ENCODE peak calls at places on chromosomes 5 and 9, in six cellular contexts. One of them, this sample, is unnamed.

GRCh38 chr9:469672-470040 is 255.0 kb downstream of the DOCK8 start:
- DNase-seq in mammary epithelial cell: no peak
- DNase-seq in suprapubic skin: no peak
- DNase-seq in IMR-90: no peak
- DNase-seq in cardiac fibroblast: no peak
- DNase-seq in CD8-positive, alpha-beta T cell: no peak
- DNase-seq in this sample: no peak

GRCh38 chr5:125410501-125411162 is 664.2 kb upstream of the ZNF608 start:
- DNase-seq in mammary epithelial cell: peak; percentile 46
- DNase-seq in suprapubic skin: no peak
- DNase-seq in IMR-90: peak; percentile 67
- DNase-seq in cardiac fibroblast: peak; percentile 70
- DNase-seq in CD8-positive, alpha-beta T cell: no peak
- DNase-seq in this sample: no peak

GRCh38 chr9:71383308-71383707 is 261.9 kb upstream of the TRPM3 start:
- DNase-seq in mammary epithelial cell: no peak
- DNase-seq in suprapubic skin: no peak
- DNase-seq in IMR-90: no peak
- DNase-seq in cardiac fibroblast: no peak
- DNase-seq in CD8-positive, alpha-beta T cell: no peak
- DNase-seq in this sample: no peak

GRCh38 chr5:2475902-2476301 is 275.6 kb downstream of the IRX2 start:
- DNase-seq in mammary epithelial cell: no peak
- DNase-seq in suprapubic skin: no peak
- DNase-seq in IMR-90: no peak
- DNase-seq in cardiac fibroblast: no peak
- DNase-seq in CD8-positive, alpha-beta T cell: no peak
- DNase-seq in this sample: no peak

GRCh38 chr9:73565833-73566465 is 414.3 kb downstream of the ANXA1 start:
- DNase-seq in mammary epithelial cell: peak; percentile 54
- DNase-seq in suprapubic skin: no peak
- DNase-seq in IMR-90: no peak
- DNase-seq in cardiac fibroblast: peak; percentile 62
- DNase-seq in CD8-positive, alpha-beta T cell: no peak
- DNase-seq in this sample: peak; percentile 62

GRCh38 chr9:108727580-108728056 is 128.2 kb downstream of the ACTL7B start:
- DNase-seq in mammary epithelial cell: no peak
- DNase-seq in suprapubic skin: no peak
- DNase-seq in IMR-90: no peak
- DNase-seq in cardiac fibroblast: peak; percentile 50
- DNase-seq in CD8-positive, alpha-beta T cell: no peak
- DNase-seq in this sample: peak; percentile 19

GRCh38 chr5:143244990-143245389 is 158.5 kb downstream of the NR3C1 start:
- DNase-seq in mammary epithelial cell: peak; percentile 80
- DNase-seq in suprapubic skin: no peak
- DNase-seq in IMR-90: peak; percentile 40
- DNase-seq in cardiac fibroblast: no peak
- DNase-seq in CD8-positive, alpha-beta T cell: no peak
- DNase-seq in this sample: no peak

GRCh38 chr9:123320814-123321213 is 35.2 kb upstream of the CRB2 start:
- DNase-seq in mammary epithelial cell: no peak
- DNase-seq in suprapubic skin: no peak
- DNase-seq in IMR-90: no peak
- DNase-seq in cardiac fibroblast: no peak
- DNase-seq in CD8-positive, alpha-beta T cell: no peak
- DNase-seq in this sample: no peak

GRCh38 chr5:101897914-101898313 is 398.2 kb downstream of the SLCO4C1 start:
- DNase-seq in mammary epithelial cell: no peak
- DNase-seq in suprapubic skin: no peak
- DNase-seq in IMR-90: no peak
- DNase-seq in cardiac fibroblast: no peak
- DNase-seq in CD8-positive, alpha-beta T cell: no peak
- DNase-seq in this sample: no peak

GRCh38 chr9:109232449-109232848 is 65.4 kb upstream of the FRRS1L start:
- DNase-seq in mammary epithelial cell: peak; percentile 92
- DNase-seq in suprapubic skin: no peak
- DNase-seq in IMR-90: peak; percentile 61
- DNase-seq in cardiac fibroblast: peak; percentile 31
- DNase-seq in CD8-positive, alpha-beta T cell: no peak
- DNase-seq in this sample: peak; percentile 78

GRCh38 chr5:97046270-97046982 is 96.0 kb downstream of the LIX1 start:
- DNase-seq in mammary epithelial cell: peak; percentile 13
- DNase-seq in suprapubic skin: no peak
- DNase-seq in IMR-90: peak; percentile 25
- DNase-seq in cardiac fibroblast: peak; percentile 15
- DNase-seq in CD8-positive, alpha-beta T cell: no peak
- DNase-seq in this sample: no peak

GRCh38 chr5:139645495-139645871 is 2.7 kb upstream of the CXXC5 start:
- DNase-seq in mammary epithelial cell: no peak
- DNase-seq in suprapubic skin: no peak
- DNase-seq in IMR-90: no peak
- DNase-seq in cardiac fibroblast: no peak
- DNase-seq in CD8-positive, alpha-beta T cell: no peak
- DNase-seq in this sample: no peak

GRCh38 chr9:98432134-98432533 is 176.7 kb upstream of the TBC1D2 start:
- DNase-seq in mammary epithelial cell: no peak
- DNase-seq in suprapubic skin: no peak
- DNase-seq in IMR-90: no peak
- DNase-seq in cardiac fibroblast: no peak
- DNase-seq in CD8-positive, alpha-beta T cell: no peak
- DNase-seq in this sample: no peak

GRCh38 chr9:127714916-127715442 is 484 bp downstream of the PTRH1 start:
- DNase-seq in mammary epithelial cell: peak; percentile 24
- DNase-seq in suprapubic skin: no peak
- DNase-seq in IMR-90: no peak
- DNase-seq in cardiac fibroblast: no peak
- DNase-seq in CD8-positive, alpha-beta T cell: no peak
- DNase-seq in this sample: no peak

GRCh38 chr9:26394025-26394424 is 498.6 kb downstream of the CAAP1 start:
- DNase-seq in mammary epithelial cell: no peak
- DNase-seq in suprapubic skin: no peak
- DNase-seq in IMR-90: no peak
- DNase-seq in cardiac fibroblast: no peak
- DNase-seq in CD8-positive, alpha-beta T cell: no peak
- DNase-seq in this sample: no peak

GRCh38 chr5:67221487-67222242 is 25.1 kb upstream of the CD180 start:
- DNase-seq in mammary epithelial cell: no peak
- DNase-seq in suprapubic skin: no peak
- DNase-seq in IMR-90: no peak
- DNase-seq in cardiac fibroblast: no peak
- DNase-seq in CD8-positive, alpha-beta T cell: no peak
- DNase-seq in this sample: no peak

GRCh38 chr9:89435315-89435823 is 62.5 kb downstream of the SEMA4D start:
- DNase-seq in mammary epithelial cell: peak; percentile 8
- DNase-seq in suprapubic skin: no peak
- DNase-seq in IMR-90: no peak
- DNase-seq in cardiac fibroblast: no peak
- DNase-seq in CD8-positive, alpha-beta T cell: no peak
- DNase-seq in this sample: no peak

DNA sequence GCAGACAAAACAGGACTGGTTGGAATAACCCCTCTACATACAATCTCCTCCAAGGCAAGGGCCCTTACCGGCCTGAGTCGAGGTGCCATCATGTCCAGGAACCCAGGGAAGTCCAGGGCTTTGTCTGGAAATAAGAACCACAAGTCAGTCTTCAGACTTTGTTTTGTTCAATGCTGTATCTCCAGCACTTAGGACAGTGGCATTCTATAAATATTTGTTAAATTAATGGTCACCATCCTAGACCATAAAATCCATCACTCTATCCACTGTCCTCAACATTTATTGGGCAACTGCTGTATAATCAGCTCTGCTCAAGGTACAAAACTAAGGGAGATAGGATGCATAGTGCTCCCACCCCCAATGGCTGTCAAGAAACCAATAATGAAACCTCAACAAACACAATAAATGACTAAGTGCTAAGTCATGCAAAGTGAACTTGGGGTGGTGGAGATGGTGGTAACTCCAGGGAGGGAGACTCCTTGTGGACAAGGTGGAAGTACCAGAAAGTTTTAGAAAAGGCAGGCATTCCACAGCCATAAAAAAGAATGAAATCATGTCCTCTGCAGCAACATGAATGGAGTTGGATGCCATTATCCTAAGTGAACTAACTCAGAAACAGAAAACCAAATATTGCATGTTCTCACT is 5.0 kb downstream of the RELL2 start:
- DNase-seq in mammary epithelial cell: peak; percentile 81
- DNase-seq in suprapubic skin: no peak
- DNase-seq in IMR-90: peak; percentile 61
- DNase-seq in cardiac fibroblast: peak; percentile 54
- DNase-seq in CD8-positive, alpha-beta T cell: no peak
- DNase-seq in this sample: no peak
- TF ChIP-seq CTCF in mammary epithelial cell: peak; percentile 45
- TF ChIP-seq CTCF in suprapubic skin: no peak
- TF ChIP-seq CTCF in IMR-90: peak; percentile 45
- TF ChIP-seq CTCF in cardiac fibroblast: peak; percentile 43
- TF ChIP-seq CTCF in CD8-positive, alpha-beta T cell: no peak
- TF ChIP-seq CTCF in this sample: peak; percentile 57

GRCh38 chr5:158389786-158390185 is 530.8 kb upstream of the CLINT1 start:
- DNase-seq in mammary epithelial cell: no peak
- DNase-seq in suprapubic skin: no peak
- DNase-seq in IMR-90: no peak
- DNase-seq in cardiac fibroblast: no peak
- DNase-seq in CD8-positive, alpha-beta T cell: no peak
- DNase-seq in this sample: no peak
- H3K4me3 ChIP-seq in mammary epithelial cell: no peak overlapping the region
- H3K4me3 ChIP-seq in suprapubic skin: no peak overlapping the region
- H3K4me3 ChIP-seq in IMR-90: no peak overlapping the region
- H3K4me3 ChIP-seq in cardiac fibroblast: no peak overlapping the region
- H3K4me3 ChIP-seq in CD8-positive, alpha-beta T cell: no peak overlapping the region
- H3K4me3 ChIP-seq in this sample: no peak overlapping the region

GRCh38 chr5:58849995-58850667 is 267.3 kb downstream of the RAB3C start:
- DNase-seq in mammary epithelial cell: peak; percentile 9
- DNase-seq in suprapubic skin: no peak
- DNase-seq in IMR-90: peak; percentile 26
- DNase-seq in cardiac fibroblast: peak; percentile 56
- DNase-seq in CD8-positive, alpha-beta T cell: no peak
- DNase-seq in this sample: peak; percentile 7
- TF ChIP-seq CTCF in mammary epithelial cell: peak; percentile 57
- TF ChIP-seq CTCF in suprapubic skin: peak; percentile 17
- TF ChIP-seq CTCF in IMR-90: peak; percentile 48
- TF ChIP-seq CTCF in cardiac fibroblast: peak; percentile 35
- TF ChIP-seq CTCF in CD8-positive, alpha-beta T cell: peak; percentile 33
- TF ChIP-seq CTCF in this sample: peak; percentile 51

GRCh38 chr9:93467462-93467861 is 14.1 kb upstream of the FAM120AOS start:
- DNase-seq in mammary epithelial cell: no peak
- DNase-seq in suprapubic skin: no peak
- DNase-seq in IMR-90: no peak
- DNase-seq in cardiac fibroblast: no peak
- DNase-seq in CD8-positive, alpha-beta T cell: no peak
- DNase-seq in this sample: no peak

GRCh38 chr9:93467062-93467416 is 13.7 kb upstream of the FAM120AOS start:
- DNase-seq in mammary epithelial cell: peak; percentile 42
- DNase-seq in suprapubic skin: no peak
- DNase-seq in IMR-90: no peak
- DNase-seq in cardiac fibroblast: no peak
- DNase-seq in CD8-positive, alpha-beta T cell: no peak
- DNase-seq in this sample: no peak

GRCh38 chr9:93470391-93470790 is 17.0 kb upstream of the FAM120AOS start:
- DNase-seq in mammary epithelial cell: no peak
- DNase-seq in suprapubic skin: no peak
- DNase-seq in IMR-90: no peak
- DNase-seq in cardiac fibroblast: no peak
- DNase-seq in CD8-positive, alpha-beta T cell: no peak
- DNase-seq in this sample: no peak

GRCh38 chr9:93471135-93471534 is 17.8 kb upstream of the FAM120AOS start:
- DNase-seq in mammary epithelial cell: no peak
- DNase-seq in suprapubic skin: no peak
- DNase-seq in IMR-90: no peak
- DNase-seq in cardiac fibroblast: no peak
- DNase-seq in CD8-positive, alpha-beta T cell: no peak
- DNase-seq in this sample: no peak

GRCh38 chr9:93468763-93469456 is 15.5 kb upstream of the FAM120AOS start:
- DNase-seq in mammary epithelial cell: peak; percentile 30
- DNase-seq in suprapubic skin: no peak
- DNase-seq in IMR-90: peak; percentile 43
- DNase-seq in cardiac fibroblast: peak; percentile 68
- DNase-seq in CD8-positive, alpha-beta T cell: no peak
- DNase-seq in this sample: no peak
- H3K4me3 ChIP-seq in mammary epithelial cell: no peak overlapping the region
- H3K4me3 ChIP-seq in suprapubic skin: no peak overlapping the region
- H3K4me3 ChIP-seq in IMR-90: no peak overlapping the region
- H3K4me3 ChIP-seq in cardiac fibroblast: peak overlapping the region; percentile 15
- H3K4me3 ChIP-seq in CD8-positive, alpha-beta T cell: no peak overlapping the region
- H3K4me3 ChIP-seq in this sample: no peak overlapping the region

GRCh38 chr9:131838581-131839280 is 98.9 kb upstream of the RAPGEF1 start:
- DNase-seq in mammary epithelial cell: no peak
- DNase-seq in suprapubic skin: no peak
- DNase-seq in IMR-90: no peak
- DNase-seq in cardiac fibroblast: no peak
- DNase-seq in CD8-positive, alpha-beta T cell: no peak
- DNase-seq in this sample: no peak
- TF ChIP-seq CTCF in mammary epithelial cell: no peak
- TF ChIP-seq CTCF in suprapubic skin: no peak
- TF ChIP-seq CTCF in IMR-90: no peak
- TF ChIP-seq CTCF in cardiac fibroblast: no peak
- TF ChIP-seq CTCF in CD8-positive, alpha-beta T cell: no peak
- TF ChIP-seq CTCF in this sample: no peak

This sample was measured in retinal pigment epithelial cell.